ENCODE peak calls at places on chromosome 10, in seven cellular contexts. One of them, this sample, is unnamed.

GRCh38 chr10:33333260-33334169 is 952 bp downstream of the NRP1 start:
- DNase-seq in pancreas: no peak
- DNase-seq in HepG2: no peak
- DNase-seq in NCI-H1417: no peak
- DNase-seq in astrocyte of the spinal cord: no peak
- DNase-seq in T-cell: peak
- DNase-seq in sigmoid colon: no peak
- DNase-seq in this sample: peak

GRCh38 chr10:131109746-131110145 is 201.8 kb downstream of the TCERG1L start:
- DNase-seq in pancreas: no peak
- DNase-seq in T-cell: no peak
- DNase-seq in NCI-H1417: no peak
- DNase-seq in astrocyte of the spinal cord: no peak
- DNase-seq in sigmoid colon: no peak
- DNase-seq in HepG2: no peak
- DNase-seq in this sample: no peak

GRCh38 chr10:98587156-98587555 is 140.4 kb upstream of the HPS1 start:
- DNase-seq in pancreas: no peak
- DNase-seq in astrocyte of the spinal cord: no peak
- DNase-seq in sigmoid colon: no peak
- DNase-seq in HepG2: no peak
- DNase-seq in T-cell: no peak
- DNase-seq in NCI-H1417: no peak
- DNase-seq in this sample: no peak

GRCh38 chr10:102611514-102612095 is 32.7 kb upstream of the TRIM8 start:
- DNase-seq in T-cell: no peak
- DNase-seq in sigmoid colon: peak
- DNase-seq in NCI-H1417: no peak
- DNase-seq in pancreas: no peak
- DNase-seq in astrocyte of the spinal cord: peak
- DNase-seq in HepG2: no peak
- DNase-seq in this sample: no peak

GRCh38 chr10:128275405-128275804 is 149.2 kb upstream of the MKI67 start:
- DNase-seq in T-cell: no peak
- DNase-seq in sigmoid colon: no peak
- DNase-seq in NCI-H1417: peak
- DNase-seq in pancreas: no peak
- DNase-seq in HepG2: no peak
- DNase-seq in astrocyte of the spinal cord: no peak
- DNase-seq in this sample: no peak

GRCh38 chr10:53646525-53646924 is 873.9 kb upstream of the MBL2 start:
- DNase-seq in pancreas: no peak
- DNase-seq in sigmoid colon: no peak
- DNase-seq in HepG2: no peak
- DNase-seq in astrocyte of the spinal cord: no peak
- DNase-seq in T-cell: no peak
- DNase-seq in NCI-H1417: no peak
- DNase-seq in this sample: no peak

GRCh38 chr10:323651-324293 is 188.5 kb downstream of the ZMYND11 start:
- DNase-seq in T-cell: peak
- DNase-seq in NCI-H1417: no peak
- DNase-seq in pancreas: no peak
- DNase-seq in astrocyte of the spinal cord: peak
- DNase-seq in sigmoid colon: peak
- DNase-seq in HepG2: peak
- DNase-seq in this sample: no peak

GRCh38 chr10:68348265-68348741 is 15.6 kb upstream of the PBLD start:
- DNase-seq in astrocyte of the spinal cord: peak
- DNase-seq in HepG2: peak
- DNase-seq in sigmoid colon: no peak
- DNase-seq in T-cell: peak
- DNase-seq in pancreas: no peak
- DNase-seq in NCI-H1417: peak
- DNase-seq in this sample: peak

GRCh38 chr10:43043773-43044394 is 33.0 kb upstream of the RET start:
- DNase-seq in sigmoid colon: peak
- DNase-seq in pancreas: no peak
- DNase-seq in NCI-H1417: no peak
- DNase-seq in HepG2: no peak
- DNase-seq in T-cell: no peak
- DNase-seq in astrocyte of the spinal cord: no peak
- DNase-seq in this sample: peak

GRCh38 chr10:20990604-20991003 is 93.5 kb upstream of the NEBL start:
- DNase-seq in pancreas: no peak
- DNase-seq in astrocyte of the spinal cord: peak
- DNase-seq in T-cell: no peak
- DNase-seq in sigmoid colon: no peak
- DNase-seq in HepG2: no peak
- DNase-seq in NCI-H1417: no peak
- DNase-seq in this sample: no peak

GRCh38 chr10:92799591-92799990 is 48.7 kb upstream of the EXOC6 start:
- DNase-seq in sigmoid colon: no peak
- DNase-seq in T-cell: no peak
- DNase-seq in astrocyte of the spinal cord: no peak
- DNase-seq in HepG2: no peak
- DNase-seq in pancreas: no peak
- DNase-seq in NCI-H1417: no peak
- DNase-seq in this sample: no peak

GRCh38 chr10:778626-779330 is 89.3 kb upstream of the DIP2C start:
- DNase-seq in astrocyte of the spinal cord: peak
- DNase-seq in pancreas: no peak
- DNase-seq in HepG2: no peak
- DNase-seq in T-cell: no peak
- DNase-seq in NCI-H1417: no peak
- DNase-seq in sigmoid colon: peak
- DNase-seq in this sample: no peak

GRCh38 chr10:44993226-44993921 is 7.3 kb upstream of the ZNF22 start:
- DNase-seq in NCI-H1417: no peak
- DNase-seq in HepG2: no peak
- DNase-seq in pancreas: peak
- DNase-seq in sigmoid colon: peak
- DNase-seq in astrocyte of the spinal cord: no peak
- DNase-seq in T-cell: no peak
- DNase-seq in this sample: no peak

GRCh38 chr10:63376560-63377304 is 89.0 kb downstream of the JMJD1C start:
- DNase-seq in astrocyte of the spinal cord: peak
- DNase-seq in T-cell: no peak
- DNase-seq in sigmoid colon: no peak
- DNase-seq in HepG2: no peak
- DNase-seq in NCI-H1417: no peak
- DNase-seq in pancreas: no peak
- DNase-seq in this sample: no peak

GRCh38 chr10:64113375-64113774 is 592.2 kb downstream of the REEP3 start:
- DNase-seq in HepG2: no peak
- DNase-seq in T-cell: no peak
- DNase-seq in sigmoid colon: no peak
- DNase-seq in NCI-H1417: no peak
- DNase-seq in pancreas: no peak
- DNase-seq in astrocyte of the spinal cord: no peak
- DNase-seq in this sample: no peak

GRCh38 chr10:28054211-28054888 is 55.5 kb upstream of the ODAD2 start:
- DNase-seq in pancreas: no peak
- DNase-seq in NCI-H1417: no peak
- DNase-seq in astrocyte of the spinal cord: peak
- DNase-seq in T-cell: no peak
- DNase-seq in HepG2: no peak
- DNase-seq in sigmoid colon: no peak
- DNase-seq in this sample: no peak

GRCh38 chr10:13567030-13567429 is 19.7 kb upstream of the PRPF18 start:
- DNase-seq in HepG2: no peak
- DNase-seq in NCI-H1417: no peak
- DNase-seq in pancreas: no peak
- DNase-seq in T-cell: no peak
- DNase-seq in astrocyte of the spinal cord: no peak
- DNase-seq in sigmoid colon: no peak
- DNase-seq in this sample: no peak

GRCh38 chr10:75889051-75889450 is 457.6 kb downstream of the LRMDA start:
- DNase-seq in NCI-H1417: no peak
- DNase-seq in HepG2: no peak
- DNase-seq in sigmoid colon: no peak
- DNase-seq in astrocyte of the spinal cord: no peak
- DNase-seq in T-cell: no peak
- DNase-seq in pancreas: no peak
- DNase-seq in this sample: no peak

GRCh38 chr10:95553674-95554073 is 7.5 kb downstream of the SORBS1 start:
- DNase-seq in HepG2: no peak
- DNase-seq in NCI-H1417: no peak
- DNase-seq in astrocyte of the spinal cord: no peak
- DNase-seq in sigmoid colon: no peak
- DNase-seq in T-cell: no peak
- DNase-seq in pancreas: no peak
- DNase-seq in this sample: no peak

GRCh38 chr10:69948261-69948660 is 104.4 kb upstream of the MACROH2A2 start:
- DNase-seq in T-cell: no peak
- DNase-seq in pancreas: no peak
- DNase-seq in sigmoid colon: no peak
- DNase-seq in HepG2: no peak
- DNase-seq in NCI-H1417: peak
- DNase-seq in astrocyte of the spinal cord: no peak
- DNase-seq in this sample: no peak

GRCh38 chr10:85400981-85401695 is 965.5 kb downstream of the GRID1 start:
- DNase-seq in sigmoid colon: no peak
- DNase-seq in HepG2: no peak
- DNase-seq in NCI-H1417: no peak
- DNase-seq in T-cell: no peak
- DNase-seq in astrocyte of the spinal cord: no peak
- DNase-seq in pancreas: no peak
- DNase-seq in this sample: no peak

GRCh38 chr10:29480281-29480954 is 154.4 kb downstream of the SVIL start:
- DNase-seq in NCI-H1417: no peak
- DNase-seq in sigmoid colon: no peak
- DNase-seq in astrocyte of the spinal cord: no peak
- DNase-seq in HepG2: no peak
- DNase-seq in T-cell: no peak
- DNase-seq in pancreas: no peak
- DNase-seq in this sample: no peak

GRCh38 chr10:46218921-46219320 is 67.9 kb upstream of the ANTXRL start:
- DNase-seq in NCI-H1417: no peak
- DNase-seq in sigmoid colon: no peak
- DNase-seq in HepG2: no peak
- DNase-seq in astrocyte of the spinal cord: no peak
- DNase-seq in pancreas: no peak
- DNase-seq in T-cell: no peak
- DNase-seq in this sample: no peak

GRCh38 chr10:109706157-109706556 is 217.2 kb downstream of the XPNPEP1 start:
- DNase-seq in HepG2: no peak
- DNase-seq in T-cell: no peak
- DNase-seq in NCI-H1417: no peak
- DNase-seq in sigmoid colon: no peak
- DNase-seq in astrocyte of the spinal cord: no peak
- DNase-seq in pancreas: no peak
- DNase-seq in this sample: no peak

GRCh38 chr10:47027812-47028260 is 116.6 kb downstream of the PTPN20 start:
- DNase-seq in astrocyte of the spinal cord: no peak
- DNase-seq in HepG2: no peak
- DNase-seq in T-cell: no peak
- DNase-seq in pancreas: no peak
- DNase-seq in sigmoid colon: peak
- DNase-seq in NCI-H1417: no peak
- DNase-seq in this sample: no peak

GRCh38 chr10:14478639-14479038 is 147.9 kb upstream of the FRMD4A start:
- DNase-seq in T-cell: no peak
- DNase-seq in astrocyte of the spinal cord: peak
- DNase-seq in pancreas: peak
- DNase-seq in NCI-H1417: peak
- DNase-seq in HepG2: no peak
- DNase-seq in sigmoid colon: peak
- DNase-seq in this sample: peak

This sample was measured in nephron progenitor cell.